ENCODE peak calls at places on chromosomes 3 and 15, in seven cellular contexts. N, K, F, I, P, Q and G are unnamed samples.

GRCh38 chr3:16200411-16200810 is 25.9 kb downstream of the GALNT15 start:
- DNase-seq in N (no peak), K (no peak), F (no peak), I (no peak), P (no peak), Q (no peak), G (no peak)

GRCh38 chr15:57556040-57556439 is 35.7 kb upstream of the MYZAP start:
- DNase-seq in N (no peak), K (no peak), F (no peak), I (no peak), P (no peak), Q (no peak), G (no peak)

GRCh38 chr15:42640103-42640502 is 64.7 kb downstream of the STARD9 start:
- DNase-seq in N (no peak), K (no peak), F (no peak), I (no peak), P (no peak), Q (no peak), G (no peak)

GRCh38 chr3:54621181-54621580 is 306.7 kb downstream of the LRTM1 start:
- DNase-seq in N (no peak), K (no peak), F (no peak), I (no peak), P (no peak), Q (no peak), G (no peak)

GRCh38 chr15:41546846-41547786 is 3.1 kb upstream of the RPAP1 start:
- DNase-seq in N (no peak), K (no peak), F (no peak), I (no peak), P (no peak), Q (no peak), G (no peak)

GRCh38 chr15:40918146-40918798 is 10.9 kb upstream of the DLL4 start:
- DNase-seq in N (no peak), K (no peak), F (no peak), I (no peak), P (no peak), Q (no peak), G (no peak)

GRCh38 chr3:124569761-124570160 is 160.5 kb upstream of the UMPS start:
- DNase-seq in N (no peak), K (no peak), F (no peak), I (no peak), P (peak; percentile 17), Q (no peak), G (no peak)

GRCh38 chr15:77547801-77548607 is 84.7 kb downstream of the LINGO1 start:
- DNase-seq in N (no peak), K (no peak), F (no peak), I (peak; percentile 44), P (no peak), Q (no peak), G (no peak)

GRCh38 chr3:155282416-155283091 is 10.9 kb downstream of the STRIT1 start:
- DNase-seq in N (peak; percentile 74), K (no peak), F (no peak), I (no peak), P (peak; percentile 35), Q (no peak), G (no peak)

GRCh38 chr15:99305761-99306505 is 54.7 kb downstream of the LRRC28 start:
- DNase-seq in N (no peak), K (no peak), F (peak; percentile 51), I (no peak), P (peak; percentile 87), Q (no peak), G (no peak)

GRCh38 chr3:98918586-98918985 is 17.1 kb upstream of the DCBLD2 start:
- DNase-seq in N (no peak), K (no peak), F (no peak), I (no peak), P (no peak), Q (no peak), G (no peak)

GRCh38 chr3:136883967-136884720 is 22.1 kb downstream of the NCK1 start:
- DNase-seq in N (no peak), K (no peak), F (no peak), I (peak; percentile 80), P (no peak), Q (no peak), G (no peak)

GRCh38 chr3:52248165-52248541 is 2.6 kb downstream of the PPM1M start:
- DNase-seq in N (no peak), K (no peak), F (no peak), I (no peak), P (no peak), Q (no peak), G (no peak)

GRCh38 chr3:141378556-141378955 is 10.3 kb downstream of the ZBTB38 start:
- DNase-seq in N (no peak), K (no peak), F (no peak), I (no peak), P (no peak), Q (no peak), G (no peak)

GRCh38 chr3:57043518-57043917 is 16.9 kb upstream of the SPATA12 start:
- DNase-seq in N (no peak), K (no peak), F (no peak), I (no peak), P (no peak), Q (no peak), G (no peak)

GRCh38 chr15:44782516-44782915 is 46.2 kb downstream of the TRIM69 start:
- DNase-seq in N (no peak), K (no peak), F (no peak), I (no peak), P (no peak), Q (no peak), G (no peak)

GRCh38 chr3:38119802-38120689 is 16.9 kb downstream of the ACAA1 start:
- DNase-seq in N (no peak), K (no peak), F (no peak), I (no peak), P (no peak), Q (no peak), G (no peak)

GRCh38 chr15:75037685-75038084 is 14.3 kb downstream of the PPCDC start:
- DNase-seq in N (no peak), K (no peak), F (no peak), I (no peak), P (no peak), Q (no peak), G (no peak)

GRCh38 chr3:19947549-19948071 is 713 bp downstream of the RAB5A start:
- DNase-seq in N (peak; percentile 29), K (peak; percentile 36), F (peak; percentile 41), I (peak; percentile 42), P (peak; percentile 30), Q (peak; percentile 21), G (no peak)

GRCh38 chr3:45548724-45549123 is 45.8 kb upstream of the LIMD1 start:
- DNase-seq in N (no peak), K (no peak), F (no peak), I (no peak), P (no peak), Q (no peak), G (no peak)

GRCh38 chr3:60142009-60142408 is 1092.2 kb upstream of the CFAP20DC start:
- DNase-seq in N (no peak), K (no peak), F (no peak), I (no peak), P (peak; percentile 23), Q (no peak), G (no peak)

GRCh38 chr3:56102034-56102433 is 366.2 kb downstream of the ERC2 start:
- DNase-seq in N (no peak), K (no peak), F (no peak), I (no peak), P (no peak), Q (no peak), G (no peak)

GRCh38 chr3:851098-851790 is 241.6 kb upstream of the CNTN6 start:
- DNase-seq in N (no peak), K (no peak), F (no peak), I (no peak), P (no peak), Q (no peak), G (no peak)

GRCh38 chr3:186102687-186103086 is 6.2 kb downstream of the ETV5 start:
- DNase-seq in N (no peak), K (no peak), F (no peak), I (no peak), P (no peak), Q (no peak), G (no peak)

GRCh38 chr3:186964629-186965028 is 34.3 kb downstream of the ST6GAL1 start:
- DNase-seq in N (no peak), K (no peak), F (no peak), I (no peak), P (no peak), Q (no peak), G (no peak)

GRCh38 chr3:66618066-66618465 is 117.2 kb upstream of the LRIG1 start:
- DNase-seq in N (no peak), K (no peak), F (no peak), I (no peak), P (no peak), Q (no peak), G (no peak)